ENCODE peak calls at places on chromosomes 5 and 9, in seven cellular contexts. One of them, this sample, is unnamed.

GRCh38 chr9:29198861-29199260 is 1625.6 kb upstream of the C9orf72 start:
- DNase-seq in upper lobe of right lung: no peak
- DNase-seq in endodermal cell: no peak
- DNase-seq in Peyer's patch: no peak
- DNase-seq in HepG2: no peak
- DNase-seq in vagina: no peak
- DNase-seq in HL-60: no peak
- DNase-seq in this sample: no peak

GRCh38 chr5:96657068-96657467 is 5.1 kb upstream of the CAST start:
- DNase-seq in HepG2: peak
- DNase-seq in upper lobe of right lung: no peak
- DNase-seq in endodermal cell: no peak
- DNase-seq in Peyer's patch: no peak
- DNase-seq in HL-60: no peak
- DNase-seq in vagina: no peak
- DNase-seq in this sample: peak

GRCh38 chr9:121935744-121936143 is 157.4 kb downstream of the TTLL11 start:
- DNase-seq in HL-60: no peak
- DNase-seq in Peyer's patch: no peak
- DNase-seq in HepG2: no peak
- DNase-seq in upper lobe of right lung: no peak
- DNase-seq in vagina: no peak
- DNase-seq in endodermal cell: peak
- DNase-seq in this sample: no peak

GRCh38 chr5:2112128-2112808 is 229.5 kb upstream of the IRX4 start:
- DNase-seq in HL-60: no peak
- DNase-seq in Peyer's patch: no peak
- DNase-seq in HepG2: no peak
- DNase-seq in endodermal cell: no peak
- DNase-seq in upper lobe of right lung: no peak
- DNase-seq in vagina: no peak
- DNase-seq in this sample: no peak

GRCh38 chr5:40112875-40113274 is 566.8 kb upstream of the PTGER4 start:
- DNase-seq in HL-60: no peak
- DNase-seq in upper lobe of right lung: no peak
- DNase-seq in Peyer's patch: no peak
- DNase-seq in HepG2: no peak
- DNase-seq in endodermal cell: no peak
- DNase-seq in vagina: no peak
- DNase-seq in this sample: no peak

GRCh38 chr5:14131855-14132503 is 11.2 kb upstream of the TRIO start:
- DNase-seq in endodermal cell: no peak
- DNase-seq in upper lobe of right lung: no peak
- DNase-seq in Peyer's patch: no peak
- DNase-seq in vagina: no peak
- DNase-seq in HepG2: peak
- DNase-seq in HL-60: no peak
- DNase-seq in this sample: no peak

GRCh38 chr5:142549834-142550233 is 136.1 kb downstream of the FGF1 start:
- DNase-seq in upper lobe of right lung: no peak
- DNase-seq in HepG2: no peak
- DNase-seq in vagina: no peak
- DNase-seq in HL-60: no peak
- DNase-seq in endodermal cell: no peak
- DNase-seq in Peyer's patch: no peak
- DNase-seq in this sample: no peak

GRCh38 chr5:116272281-116272941 is 187.6 kb downstream of the COMMD10 start:
- DNase-seq in HepG2: no peak
- DNase-seq in Peyer's patch: no peak
- DNase-seq in vagina: no peak
- DNase-seq in upper lobe of right lung: no peak
- DNase-seq in HL-60: no peak
- DNase-seq in endodermal cell: no peak
- DNase-seq in this sample: no peak

GRCh38 chr5:128196791-128197190 is 113.2 kb downstream of the SLC12A2 start:
- DNase-seq in HL-60: no peak
- DNase-seq in vagina: no peak
- DNase-seq in upper lobe of right lung: no peak
- DNase-seq in HepG2: no peak
- DNase-seq in endodermal cell: no peak
- DNase-seq in Peyer's patch: no peak
- DNase-seq in this sample: no peak

GRCh38 chr5:37836173-37837100 is 3.4 kb downstream of the GDNF start:
- DNase-seq in vagina: no peak
- DNase-seq in HepG2: no peak
- DNase-seq in endodermal cell: peak
- DNase-seq in HL-60: no peak
- DNase-seq in upper lobe of right lung: no peak
- DNase-seq in Peyer's patch: no peak
- DNase-seq in this sample: no peak

GRCh38 chr5:115758356-115758755 is 58.1 kb downstream of the CDO1 start:
- DNase-seq in HL-60: no peak
- DNase-seq in upper lobe of right lung: no peak
- DNase-seq in vagina: no peak
- DNase-seq in endodermal cell: no peak
- DNase-seq in Peyer's patch: no peak
- DNase-seq in HepG2: no peak
- DNase-seq in this sample: no peak

GRCh38 chr5:177520271-177520670 is 3.5 kb upstream of the DDX41 start:
- DNase-seq in endodermal cell: no peak
- DNase-seq in vagina: no peak
- DNase-seq in HepG2: no peak
- DNase-seq in upper lobe of right lung: peak
- DNase-seq in HL-60: no peak
- DNase-seq in Peyer's patch: peak
- DNase-seq in this sample: no peak

GRCh38 chr9:74555015-74555414 is 57.9 kb downstream of the RORB start:
- DNase-seq in vagina: no peak
- DNase-seq in endodermal cell: no peak
- DNase-seq in upper lobe of right lung: no peak
- DNase-seq in HepG2: no peak
- DNase-seq in Peyer's patch: no peak
- DNase-seq in HL-60: no peak
- DNase-seq in this sample: no peak

GRCh38 chr9:16482764-16483163 is 387.7 kb downstream of the BNC2 start:
- DNase-seq in endodermal cell: no peak
- DNase-seq in HepG2: no peak
- DNase-seq in vagina: no peak
- DNase-seq in Peyer's patch: no peak
- DNase-seq in HL-60: no peak
- DNase-seq in upper lobe of right lung: no peak
- DNase-seq in this sample: no peak

GRCh38 chr5:54525226-54525625 is 7.7 kb downstream of the SNX18 start:
- DNase-seq in vagina: no peak
- DNase-seq in HepG2: no peak
- DNase-seq in upper lobe of right lung: no peak
- DNase-seq in HL-60: no peak
- DNase-seq in Peyer's patch: no peak
- DNase-seq in endodermal cell: no peak
- DNase-seq in this sample: no peak

GRCh38 chr9:1100945-1101344 is 50.8 kb downstream of the DMRT2 start:
- DNase-seq in upper lobe of right lung: peak
- DNase-seq in vagina: no peak
- DNase-seq in endodermal cell: peak
- DNase-seq in Peyer's patch: no peak
- DNase-seq in HepG2: peak
- DNase-seq in HL-60: no peak
- DNase-seq in this sample: no peak

GRCh38 chr5:36099748-36100147 is 33.1 kb upstream of the UGT3A2 start:
- DNase-seq in upper lobe of right lung: no peak
- DNase-seq in endodermal cell: no peak
- DNase-seq in Peyer's patch: no peak
- DNase-seq in vagina: no peak
- DNase-seq in HepG2: no peak
- DNase-seq in HL-60: no peak
- DNase-seq in this sample: no peak

GRCh38 chr5:150513375-150514309 is 5.7 kb downstream of the NDST1 start:
- DNase-seq in HepG2: no peak
- DNase-seq in HL-60: no peak
- DNase-seq in upper lobe of right lung: no peak
- DNase-seq in Peyer's patch: no peak
- DNase-seq in vagina: no peak
- DNase-seq in endodermal cell: no peak
- DNase-seq in this sample: no peak

GRCh38 chr9:100474082-100474949 is 1.4 kb downstream of the TMEFF1 start:
- DNase-seq in upper lobe of right lung: no peak
- DNase-seq in HL-60: no peak
- DNase-seq in HepG2: no peak
- DNase-seq in vagina: no peak
- DNase-seq in Peyer's patch: no peak
- DNase-seq in endodermal cell: peak
- DNase-seq in this sample: no peak
- H3K4me3 ChIP-seq in upper lobe of right lung: peak
- H3K4me3 ChIP-seq in HL-60: no peak
- H3K4me3 ChIP-seq in HepG2: peak
- H3K4me3 ChIP-seq in vagina: peak
- H3K4me3 ChIP-seq in Peyer's patch: peak
- H3K4me3 ChIP-seq in endodermal cell: peak
- H3K4me3 ChIP-seq in this sample: peak

GRCh38 chr9:98087420-98088354 is 31.2 kb downstream of the NANS start:
- DNase-seq in Peyer's patch: no peak
- DNase-seq in endodermal cell: peak
- DNase-seq in vagina: no peak
- DNase-seq in upper lobe of right lung: peak
- DNase-seq in HepG2: no peak
- DNase-seq in HL-60: no peak
- DNase-seq in this sample: no peak
- H3K4me3 ChIP-seq in Peyer's patch: no peak
- H3K4me3 ChIP-seq in endodermal cell: no peak
- H3K4me3 ChIP-seq in vagina: peak
- H3K4me3 ChIP-seq in upper lobe of right lung: peak
- H3K4me3 ChIP-seq in HepG2: no peak
- H3K4me3 ChIP-seq in HL-60: no peak
- H3K4me3 ChIP-seq in this sample: peak

DNA sequence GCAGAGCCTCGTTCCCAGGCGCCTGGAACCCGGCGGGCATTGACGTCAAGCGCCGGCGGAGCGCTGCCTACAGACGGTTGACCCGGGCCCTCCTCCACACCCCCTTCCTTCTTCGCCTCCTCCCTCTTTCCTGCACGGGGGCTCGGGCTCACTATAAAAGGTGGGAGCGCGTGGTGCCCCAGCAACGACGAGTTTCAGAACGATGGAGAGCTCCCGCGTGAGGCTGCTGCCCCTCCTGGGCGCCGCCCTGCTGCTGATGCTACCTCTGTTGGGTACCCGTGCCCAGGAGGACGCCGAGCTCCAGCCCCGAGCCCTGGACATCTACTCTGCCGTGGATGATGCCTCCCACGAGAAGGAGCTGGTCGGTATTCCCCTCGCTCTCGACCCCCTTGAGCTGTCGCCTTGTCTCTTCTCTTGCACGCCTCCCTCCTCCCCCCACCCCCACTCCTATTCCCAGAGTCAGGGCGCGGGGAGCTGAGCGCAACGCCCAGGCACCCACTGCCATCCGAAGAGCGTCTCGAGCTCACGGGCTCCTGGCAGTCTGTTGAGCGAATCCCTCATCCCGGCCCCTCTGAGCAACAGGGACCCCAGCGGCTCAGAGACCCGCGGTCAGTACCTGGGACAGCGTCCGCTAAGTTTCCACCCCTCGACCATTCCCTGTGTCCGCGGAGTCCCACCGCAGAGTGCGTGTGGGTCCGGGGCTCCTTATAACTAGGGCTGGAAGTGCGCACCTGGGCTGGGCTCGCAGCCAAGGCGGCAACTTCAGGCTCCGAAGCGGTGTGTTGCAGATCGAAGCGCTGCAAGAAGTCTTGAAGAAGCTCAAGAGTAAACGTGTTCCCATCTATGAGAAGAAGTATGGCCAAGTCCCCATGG is at the start of gene CARTPT:
- DNase-seq in HL-60: no peak
- DNase-seq in HepG2: no peak
- DNase-seq in Peyer's patch: no peak
- DNase-seq in endodermal cell: peak
- DNase-seq in upper lobe of right lung: no peak
- DNase-seq in vagina: no peak
- DNase-seq in this sample: no peak
- H3K4me3 ChIP-seq in HL-60: no peak
- H3K4me3 ChIP-seq in HepG2: no peak
- H3K4me3 ChIP-seq in Peyer's patch: no peak
- H3K4me3 ChIP-seq in endodermal cell: no peak
- H3K4me3 ChIP-seq in upper lobe of right lung: no peak
- H3K4me3 ChIP-seq in vagina: no peak
- H3K4me3 ChIP-seq in this sample: no peak

GRCh38 chr9:87500894-87501656 is 3.4 kb downstream of the DAPK1 start:
- DNase-seq in upper lobe of right lung: no peak
- DNase-seq in HepG2: no peak
- DNase-seq in HL-60: no peak
- DNase-seq in vagina: no peak
- DNase-seq in endodermal cell: no peak
- DNase-seq in Peyer's patch: no peak
- DNase-seq in this sample: no peak
- H3K4me3 ChIP-seq in upper lobe of right lung: peak
- H3K4me3 ChIP-seq in HepG2: no peak
- H3K4me3 ChIP-seq in HL-60: no peak
- H3K4me3 ChIP-seq in vagina: no peak
- H3K4me3 ChIP-seq in endodermal cell: peak
- H3K4me3 ChIP-seq in Peyer's patch: no peak
- H3K4me3 ChIP-seq in this sample: no peak

GRCh38 chr5:129768715-129769114 is 20.8 kb downstream of the MINAR2 start:
- DNase-seq in vagina: no peak
- DNase-seq in HL-60: no peak
- DNase-seq in endodermal cell: no peak
- DNase-seq in upper lobe of right lung: no peak
- DNase-seq in Peyer's patch: no peak
- DNase-seq in HepG2: no peak
- DNase-seq in this sample: no peak

GRCh38 chr5:129770034-129770433 is 22.1 kb downstream of the MINAR2 start:
- DNase-seq in vagina: no peak
- DNase-seq in Peyer's patch: no peak
- DNase-seq in endodermal cell: no peak
- DNase-seq in HepG2: no peak
- DNase-seq in upper lobe of right lung: no peak
- DNase-seq in HL-60: no peak
- DNase-seq in this sample: no peak

GRCh38 chr5:129767927-129768380 is 20.1 kb downstream of the MINAR2 start:
- DNase-seq in Peyer's patch: no peak
- DNase-seq in endodermal cell: peak
- DNase-seq in vagina: no peak
- DNase-seq in upper lobe of right lung: no peak
- DNase-seq in HepG2: peak
- DNase-seq in HL-60: peak
- DNase-seq in this sample: peak

GRCh38 chr5:129763651-129764050 is 15.8 kb downstream of the MINAR2 start:
- DNase-seq in upper lobe of right lung: no peak
- DNase-seq in vagina: no peak
- DNase-seq in HepG2: no peak
- DNase-seq in Peyer's patch: no peak
- DNase-seq in endodermal cell: no peak
- DNase-seq in HL-60: no peak
- DNase-seq in this sample: no peak

GRCh38 chr5:129766798-129767197 is 18.9 kb downstream of the MINAR2 start:
- DNase-seq in upper lobe of right lung: no peak
- DNase-seq in vagina: no peak
- DNase-seq in HL-60: no peak
- DNase-seq in HepG2: no peak
- DNase-seq in endodermal cell: no peak
- DNase-seq in Peyer's patch: no peak
- DNase-seq in this sample: no peak
- H3K4me3 ChIP-seq in upper lobe of right lung: no peak
- H3K4me3 ChIP-seq in vagina: no peak
- H3K4me3 ChIP-seq in HL-60: no peak
- H3K4me3 ChIP-seq in HepG2: no peak
- H3K4me3 ChIP-seq in endodermal cell: no peak
- H3K4me3 ChIP-seq in Peyer's patch: no peak
- H3K4me3 ChIP-seq in this sample: no peak

GRCh38 chr9:129665814-129666511 is 516 bp downstream of the PRRX2 start:
- DNase-seq in vagina: no peak
- DNase-seq in endodermal cell: peak
- DNase-seq in Peyer's patch: no peak
- DNase-seq in HepG2: no peak
- DNase-seq in HL-60: no peak
- DNase-seq in upper lobe of right lung: no peak
- DNase-seq in this sample: no peak
- H3K4me3 ChIP-seq in vagina: peak
- H3K4me3 ChIP-seq in endodermal cell: no peak
- H3K4me3 ChIP-seq in Peyer's patch: peak
- H3K4me3 ChIP-seq in HepG2: no peak
- H3K4me3 ChIP-seq in HL-60: no peak
- H3K4me3 ChIP-seq in upper lobe of right lung: peak
- H3K4me3 ChIP-seq in this sample: peak